ENCODE peak calls at places on chromosomes 4 and X, in four cellular contexts. R, A, E and W are unnamed samples.

GRCh38 chr4:131248314-131248713 is 1900.8 kb upstream of the PCDH10 start:
- DNase-seq in R (no peak), A (no peak), E (no peak), W (no peak)

GRCh38 chrX:74537011-74537390 is 77.4 kb downstream of the RLIM start:
- DNase-seq in R (no peak), A (peak), E (no peak), W (no peak)

GRCh38 chr4:57426779-57427395 is 316.7 kb upstream of the IGFBP7 start:
- DNase-seq in R (peak), A (peak), E (no peak), W (peak)

GRCh38 chr4:8547912-8548730 is 32.1 kb upstream of the GPR78 start:
- DNase-seq in R (peak), A (no peak), E (no peak), W (peak)

GRCh38 chr4:6576512-6576911 is 1.5 kb downstream of the MAN2B2 start:
- DNase-seq in R (no peak), A (no peak), E (no peak), W (no peak)

GRCh38 chr4:67725132-67725531 is 24.2 kb upstream of the UBA6 start:
- DNase-seq in R (peak), A (peak), E (no peak), W (no peak)

GRCh38 chrX:120244735-120245498 is 5.7 kb upstream of the ZBTB33 start:
- DNase-seq in R (peak), A (peak), E (peak), W (peak)

GRCh38 chr4:41339812-41340809 is 83.4 kb downstream of the UCHL1 start:
- DNase-seq in R (no peak), A (peak), E (no peak), W (no peak)

GRCh38 chrX:40278340-40279090 is 180.8 kb upstream of the BCOR start:
- DNase-seq in R (no peak), A (peak), E (peak), W (no peak)

GRCh38 chrX:68681443-68681941 is 34.0 kb downstream of the STARD8 start:
- DNase-seq in R (no peak), A (peak), E (no peak), W (no peak)

GRCh38 chrX:9342581-9343051 is 122.2 kb upstream of the TBL1X start:
- DNase-seq in R (peak), A (peak), E (peak), W (peak)

GRCh38 chr4:156558365-156559025 is 413.1 kb downstream of the PDGFC start:
- DNase-seq in R (no peak), A (peak), E (no peak), W (no peak)

GRCh38 chrX:113644426-113644825 is 803.8 kb upstream of the AMOT start:
- DNase-seq in R (peak), A (peak), E (no peak), W (peak)

GRCh38 chrX:141142946-141143345 is 34.0 kb downstream of the LDOC1 start:
- DNase-seq in R (no peak), A (no peak), E (no peak), W (no peak)

GRCh38 chrX:85928606-85929005 is 118.8 kb downstream of the CHM start:
- DNase-seq in R (no peak), A (no peak), E (no peak), W (no peak)

GRCh38 chr4:27062256-27062655 is 201.6 kb downstream of the STIM2 start:
- DNase-seq in R (no peak), A (no peak), E (no peak), W (no peak)

GRCh38 chrX:130575831-130576404 is 174.1 kb downstream of the RBMX2 start:
- DNase-seq in R (peak), A (peak), E (no peak), W (peak)

GRCh38 chr4:188779586-188779985 is 640.3 kb downstream of the TRIML1 start:
- DNase-seq in R (no peak), A (no peak), E (no peak), W (peak)

GRCh38 chr4:94516999-94517398 is 65.3 kb downstream of the PDLIM5 start:
- DNase-seq in R (peak), A (peak), E (no peak), W (peak)

GRCh38 chr4:7041851-7042696 is 1.1 kb upstream of the TADA2B start:
- DNase-seq in R (peak), A (no peak), E (peak), W (no peak)

GRCh38 chr4:79163981-79164490 is 161.8 kb downstream of the NAA11 start:
- DNase-seq in R (no peak), A (no peak), E (no peak), W (no peak)

GRCh38 chrX:15739886-15740285 is 1.8 kb downstream of the CA5B start:
- DNase-seq in R (peak), A (no peak), E (no peak), W (peak)

GRCh38 chrX:15738686-15739016 is 581 bp downstream of the CA5B start:
- DNase-seq in R (no peak), A (no peak), E (peak), W (no peak)

GRCh38 chrX:15737188-15737956 is 698 bp upstream of the CA5B start:
- DNase-seq in R (no peak), A (no peak), E (no peak), W (peak)

DNA sequence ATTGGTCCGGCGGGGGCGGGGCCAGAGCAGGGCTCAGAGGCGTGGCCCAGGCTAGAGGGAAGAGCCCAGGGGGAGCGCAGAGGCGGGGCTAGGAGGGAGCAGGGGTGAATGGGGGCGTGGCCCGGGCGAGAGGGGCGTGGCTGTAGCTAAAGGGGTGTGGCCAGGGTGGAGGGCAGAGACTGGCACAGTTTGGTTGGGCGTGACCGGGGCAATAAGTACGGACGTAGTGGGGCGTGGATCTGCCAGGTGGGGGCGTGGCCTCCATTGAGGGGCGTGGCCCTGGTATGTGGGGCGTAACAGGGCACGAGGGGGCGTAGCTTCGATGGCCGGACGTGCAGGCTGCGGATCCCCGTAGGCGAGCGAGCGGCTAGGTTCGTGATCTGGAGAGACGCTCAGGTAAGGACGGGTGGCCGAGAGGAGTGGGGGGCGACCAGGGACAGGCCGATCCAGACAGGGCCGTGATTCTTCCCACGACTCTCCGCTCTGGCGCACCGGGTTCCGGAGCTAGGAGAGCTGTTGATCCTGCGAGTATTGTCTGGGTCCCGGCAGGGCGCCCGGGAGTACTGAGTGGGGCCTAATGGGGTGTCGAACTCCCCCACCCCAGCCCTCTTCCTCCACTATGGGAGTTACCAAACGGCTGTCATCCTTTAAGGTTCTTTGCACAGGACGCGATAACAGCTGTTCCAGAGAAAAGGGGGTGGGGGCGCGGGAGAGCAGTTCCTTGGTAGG is at the start of gene CA5B:
- DNase-seq in R (peak), A (peak), E (peak), W (peak)
- TF ChIP-seq CTCF in R (no peak), A (no peak), E (no peak), W (no peak)

GRCh38 chr4:13092702-13093101 is 391.4 kb downstream of the RAB28 start:
- DNase-seq in R (no peak), A (peak), E (no peak), W (peak)
- TF ChIP-seq CTCF in R (no peak), A (no peak), E (no peak), W (no peak)

GRCh38 chr4:77418333-77418732 is 187.3 kb upstream of the CXCL13 start:
- DNase-seq in R (peak), A (no peak), E (no peak), W (peak)
- TF ChIP-seq CTCF in R (no peak), A (peak), E (no peak), W (peak)

DNA sequence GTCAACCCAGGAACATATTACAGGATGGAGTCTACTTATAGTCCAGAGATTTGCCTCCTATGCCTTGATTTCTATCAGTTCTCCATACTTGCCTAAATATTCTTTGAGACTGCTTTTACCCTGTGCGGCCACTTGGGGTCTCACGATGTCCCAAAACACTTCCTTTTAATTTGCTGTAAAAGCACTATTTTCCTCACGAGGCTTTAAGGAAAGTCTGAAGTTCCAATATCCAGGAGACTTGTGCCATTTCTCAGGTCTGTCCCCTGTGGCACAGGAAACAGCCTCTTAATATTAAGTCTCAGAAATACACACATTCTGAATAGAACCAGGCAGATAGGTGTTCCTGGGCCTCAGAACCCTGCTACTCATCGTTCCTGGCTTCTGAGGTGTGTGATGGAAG is 142.9 kb downstream of the TMEM164 start:
- DNase-seq in R (no peak), A (peak), E (no peak), W (peak)
- TF ChIP-seq CTCF in R (peak), A (peak), E (peak), W (peak)